ENCODE peak calls at places on chromosomes 11 and 22, in nine cellular contexts. One of them, this sample, is unnamed. For H3K27me3 and H3K4me1, the result is how much of the 10 kb centered on the place peaks cover.

GRCh38 chr11:124865902-124866851 is 945 bp downstream of the ROBO3 start:
- DNase-seq in psoas muscle: peak
- DNase-seq in fibroblast of lung: peak
- DNase-seq in transverse colon: peak
- DNase-seq in RWPE2: no peak
- DNase-seq in colonic mucosa: peak
- DNase-seq in GM23338: peak
- DNase-seq in mammary epithelial cell: no peak
- DNase-seq in IMR-90: peak
- DNase-seq in this sample: peak

GRCh38 chr22:20400606-20401375 is 6.8 kb downstream of the ZNF74 start:
- DNase-seq in transverse colon: no peak
- DNase-seq in colonic mucosa: no peak
- DNase-seq in GM23338: no peak
- DNase-seq in mammary epithelial cell: no peak
- DNase-seq in psoas muscle: no peak
- DNase-seq in fibroblast of lung: no peak
- DNase-seq in RWPE2: no peak
- DNase-seq in IMR-90: no peak
- DNase-seq in this sample: no peak

GRCh38 chr11:68843052-68843561 is 1.4 kb upstream of the CPT1A start:
- DNase-seq in fibroblast of lung: peak
- DNase-seq in IMR-90: peak
- DNase-seq in mammary epithelial cell: no peak
- DNase-seq in transverse colon: peak
- DNase-seq in RWPE2: no peak
- DNase-seq in GM23338: peak
- DNase-seq in colonic mucosa: peak
- DNase-seq in psoas muscle: no peak
- DNase-seq in this sample: no peak

GRCh38 chr11:29293825-29294224 is 723.0 kb downstream of the KCNA4 start:
- DNase-seq in psoas muscle: no peak
- DNase-seq in colonic mucosa: no peak
- DNase-seq in IMR-90: peak
- DNase-seq in mammary epithelial cell: peak
- DNase-seq in RWPE2: no peak
- DNase-seq in transverse colon: no peak
- DNase-seq in fibroblast of lung: peak
- DNase-seq in GM23338: no peak
- DNase-seq in this sample: no peak

GRCh38 chr11:87425943-87426342 is 388.2 kb downstream of the TMEM135 start:
- DNase-seq in psoas muscle: no peak
- DNase-seq in fibroblast of lung: peak
- DNase-seq in mammary epithelial cell: no peak
- DNase-seq in IMR-90: peak
- DNase-seq in GM23338: peak
- DNase-seq in transverse colon: no peak
- DNase-seq in colonic mucosa: no peak
- DNase-seq in RWPE2: no peak
- DNase-seq in this sample: no peak

GRCh38 chr11:69775163-69775755 is at the start of gene FGF4:
- DNase-seq in IMR-90: no peak
- DNase-seq in fibroblast of lung: no peak
- DNase-seq in GM23338: peak
- DNase-seq in mammary epithelial cell: peak
- DNase-seq in RWPE2: no peak
- DNase-seq in colonic mucosa: no peak
- DNase-seq in psoas muscle: no peak
- DNase-seq in transverse colon: no peak
- DNase-seq in this sample: no peak

GRCh38 chr11:126355324-126355925 is at the start of gene ST3GAL4:
- DNase-seq in RWPE2: peak
- DNase-seq in colonic mucosa: peak
- DNase-seq in transverse colon: peak
- DNase-seq in psoas muscle: peak
- DNase-seq in fibroblast of lung: peak
- DNase-seq in GM23338: peak
- DNase-seq in mammary epithelial cell: peak
- DNase-seq in IMR-90: peak
- DNase-seq in this sample: peak

GRCh38 chr11:25859776-25860175 is 472.2 kb upstream of the ANO3 start:
- DNase-seq in transverse colon: no peak
- DNase-seq in GM23338: no peak
- DNase-seq in colonic mucosa: no peak
- DNase-seq in IMR-90: no peak
- DNase-seq in psoas muscle: no peak
- DNase-seq in RWPE2: no peak
- DNase-seq in mammary epithelial cell: no peak
- DNase-seq in fibroblast of lung: no peak
- DNase-seq in this sample: no peak

GRCh38 chr22:46534177-46534776 is 3.1 kb downstream of the CELSR1 start:
- DNase-seq in fibroblast of lung: no peak
- DNase-seq in mammary epithelial cell: no peak
- DNase-seq in GM23338: no peak
- DNase-seq in colonic mucosa: no peak
- DNase-seq in RWPE2: no peak
- DNase-seq in psoas muscle: no peak
- DNase-seq in IMR-90: no peak
- DNase-seq in transverse colon: no peak
- DNase-seq in this sample: no peak

GRCh38 chr11:65871811-65872548 is 620 bp downstream of the EFEMP2 start:
- DNase-seq in mammary epithelial cell: no peak
- DNase-seq in transverse colon: no peak
- DNase-seq in RWPE2: peak
- DNase-seq in colonic mucosa: no peak
- DNase-seq in GM23338: peak
- DNase-seq in fibroblast of lung: peak
- DNase-seq in psoas muscle: peak
- DNase-seq in IMR-90: no peak
- DNase-seq in this sample: peak

GRCh38 chr22:48185656-48186055 is 1423.2 kb downstream of the TBC1D22A start:
- DNase-seq in RWPE2: no peak
- DNase-seq in psoas muscle: no peak
- DNase-seq in transverse colon: no peak
- DNase-seq in colonic mucosa: no peak
- DNase-seq in mammary epithelial cell: no peak
- DNase-seq in IMR-90: no peak
- DNase-seq in fibroblast of lung: no peak
- DNase-seq in GM23338: no peak
- DNase-seq in this sample: no peak
- TF ChIP-seq CTCF in RWPE2: no peak
- TF ChIP-seq CTCF in psoas muscle: no peak
- TF ChIP-seq CTCF in transverse colon: no peak
- TF ChIP-seq CTCF in colonic mucosa: no peak
- TF ChIP-seq CTCF in mammary epithelial cell: no peak
- TF ChIP-seq CTCF in IMR-90: no peak
- TF ChIP-seq CTCF in fibroblast of lung: no peak
- TF ChIP-seq CTCF in GM23338: no peak
- TF ChIP-seq CTCF in this sample: no peak

GRCh38 chr11:18394928-18395734 is 768 bp downstream of the LDHA start:
- DNase-seq in fibroblast of lung: peak
- DNase-seq in transverse colon: peak
- DNase-seq in IMR-90: peak
- DNase-seq in RWPE2: no peak
- DNase-seq in mammary epithelial cell: peak
- DNase-seq in psoas muscle: peak
- DNase-seq in colonic mucosa: peak
- DNase-seq in GM23338: peak
- DNase-seq in this sample: peak

GRCh38 chr11:18390088-18390487 is 4.3 kb upstream of the LDHA start:
- DNase-seq in mammary epithelial cell: no peak
- DNase-seq in fibroblast of lung: no peak
- DNase-seq in transverse colon: no peak
- DNase-seq in colonic mucosa: no peak
- DNase-seq in RWPE2: no peak
- DNase-seq in GM23338: no peak
- DNase-seq in psoas muscle: no peak
- DNase-seq in IMR-90: no peak
- DNase-seq in this sample: no peak

GRCh38 chr11:18394300-18394927 is at the start of gene LDHA:
- DNase-seq in transverse colon: peak
- DNase-seq in psoas muscle: peak
- DNase-seq in colonic mucosa: peak
- DNase-seq in IMR-90: peak
- DNase-seq in mammary epithelial cell: peak
- DNase-seq in RWPE2: peak
- DNase-seq in fibroblast of lung: peak
- DNase-seq in GM23338: peak
- DNase-seq in this sample: peak

GRCh38 chr11:18393581-18394299 is 623 bp upstream of the LDHA start:
- DNase-seq in transverse colon: no peak
- DNase-seq in colonic mucosa: peak
- DNase-seq in fibroblast of lung: no peak
- DNase-seq in GM23338: no peak
- DNase-seq in RWPE2: no peak
- DNase-seq in mammary epithelial cell: no peak
- DNase-seq in psoas muscle: no peak
- DNase-seq in IMR-90: no peak
- DNase-seq in this sample: peak

DNA sequence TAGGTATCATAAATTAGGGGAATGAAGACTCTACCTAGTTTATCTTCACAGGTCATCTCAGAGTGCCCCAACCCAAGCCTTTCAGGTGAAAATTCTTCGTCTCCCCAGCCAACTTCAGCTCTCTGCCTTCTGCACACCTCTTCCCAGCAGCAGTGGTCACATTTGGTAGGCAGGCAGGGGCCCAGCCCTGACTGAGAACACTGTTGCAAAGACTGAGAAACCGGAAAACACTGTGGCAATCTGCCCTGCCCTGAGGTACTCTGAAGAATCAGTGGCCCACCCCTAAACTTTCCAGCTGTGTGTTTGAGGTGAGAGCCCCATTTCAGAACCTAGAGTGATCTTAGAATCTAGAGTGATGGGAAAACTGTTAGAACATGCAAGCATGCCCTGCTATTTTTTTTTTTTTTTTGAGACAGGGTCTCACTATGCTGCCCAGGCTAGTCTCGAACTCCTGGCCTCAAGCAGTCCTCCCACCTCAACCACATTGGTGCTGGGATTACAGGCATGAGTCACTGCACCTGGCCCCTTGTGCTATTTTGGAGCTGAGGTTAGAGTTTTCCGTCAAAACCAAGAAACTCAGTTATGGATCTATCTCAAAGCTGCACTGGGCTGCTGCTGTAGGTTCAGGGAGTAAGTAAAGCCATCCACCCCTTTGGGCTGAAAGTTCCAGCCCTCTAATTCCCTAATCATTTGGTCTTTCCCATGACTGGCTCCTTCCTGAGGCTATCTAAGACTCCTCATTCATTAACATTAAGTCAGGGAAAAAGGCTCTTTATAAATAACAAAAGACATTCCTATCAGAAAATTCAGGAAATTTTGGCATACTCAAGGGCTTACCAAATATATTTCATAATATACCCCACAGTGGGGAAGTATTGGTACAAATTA is 1.7 kb upstream of the LDHA start:
- DNase-seq in RWPE2: no peak
- DNase-seq in IMR-90: no peak
- DNase-seq in transverse colon: no peak
- DNase-seq in psoas muscle: no peak
- DNase-seq in fibroblast of lung: peak
- DNase-seq in colonic mucosa: no peak
- DNase-seq in mammary epithelial cell: peak
- DNase-seq in GM23338: peak
- DNase-seq in this sample: no peak
- H3K27me3 ChIP-seq in RWPE2: under half
- H3K27me3 ChIP-seq in IMR-90: under half
- H3K27me3 ChIP-seq in transverse colon: under half
- H3K27me3 ChIP-seq in psoas muscle: under half
- H3K27me3 ChIP-seq in fibroblast of lung: under half
- H3K27me3 ChIP-seq in colonic mucosa: under half
- H3K27me3 ChIP-seq in mammary epithelial cell: under half
- H3K27me3 ChIP-seq in GM23338: under half
- H3K27me3 ChIP-seq in this sample: under half

GRCh38 chr22:18111759-18112330 is 1.2 kb downstream of the TUBA8 start:
- DNase-seq in IMR-90: no peak
- DNase-seq in mammary epithelial cell: no peak
- DNase-seq in colonic mucosa: no peak
- DNase-seq in psoas muscle: peak
- DNase-seq in transverse colon: no peak
- DNase-seq in GM23338: no peak
- DNase-seq in RWPE2: no peak
- DNase-seq in fibroblast of lung: no peak
- DNase-seq in this sample: no peak

GRCh38 chr22:18110944-18111758 is 542 bp downstream of the TUBA8 start:
- DNase-seq in mammary epithelial cell: no peak
- DNase-seq in transverse colon: no peak
- DNase-seq in GM23338: peak
- DNase-seq in colonic mucosa: no peak
- DNase-seq in IMR-90: no peak
- DNase-seq in psoas muscle: no peak
- DNase-seq in RWPE2: no peak
- DNase-seq in fibroblast of lung: no peak
- DNase-seq in this sample: no peak

GRCh38 chr22:18110194-18110943 is at the start of gene TUBA8:
- DNase-seq in fibroblast of lung: peak
- DNase-seq in transverse colon: peak
- DNase-seq in RWPE2: no peak
- DNase-seq in psoas muscle: peak
- DNase-seq in colonic mucosa: no peak
- DNase-seq in GM23338: peak
- DNase-seq in IMR-90: peak
- DNase-seq in mammary epithelial cell: peak
- DNase-seq in this sample: peak

GRCh38 chr22:18108187-18108586 is 2.4 kb upstream of the TUBA8 start:
- DNase-seq in transverse colon: no peak
- DNase-seq in RWPE2: no peak
- DNase-seq in GM23338: no peak
- DNase-seq in fibroblast of lung: no peak
- DNase-seq in mammary epithelial cell: no peak
- DNase-seq in psoas muscle: no peak
- DNase-seq in colonic mucosa: no peak
- DNase-seq in IMR-90: no peak
- DNase-seq in this sample: no peak

GRCh38 chr22:18109410-18110193 is 1.0 kb upstream of the TUBA8 start:
- DNase-seq in IMR-90: no peak
- DNase-seq in fibroblast of lung: no peak
- DNase-seq in psoas muscle: no peak
- DNase-seq in colonic mucosa: no peak
- DNase-seq in mammary epithelial cell: no peak
- DNase-seq in transverse colon: no peak
- DNase-seq in RWPE2: no peak
- DNase-seq in GM23338: no peak
- DNase-seq in this sample: no peak
- H3K4me1 ChIP-seq in IMR-90: under half
- H3K4me1 ChIP-seq in fibroblast of lung: under half
- H3K4me1 ChIP-seq in psoas muscle: under half
- H3K4me1 ChIP-seq in colonic mucosa: under half
- H3K4me1 ChIP-seq in mammary epithelial cell: under half
- H3K4me1 ChIP-seq in transverse colon: under half
- H3K4me1 ChIP-seq in RWPE2: under half
- H3K4me1 ChIP-seq in GM23338: under half
- H3K4me1 ChIP-seq in this sample: under half

DNA sequence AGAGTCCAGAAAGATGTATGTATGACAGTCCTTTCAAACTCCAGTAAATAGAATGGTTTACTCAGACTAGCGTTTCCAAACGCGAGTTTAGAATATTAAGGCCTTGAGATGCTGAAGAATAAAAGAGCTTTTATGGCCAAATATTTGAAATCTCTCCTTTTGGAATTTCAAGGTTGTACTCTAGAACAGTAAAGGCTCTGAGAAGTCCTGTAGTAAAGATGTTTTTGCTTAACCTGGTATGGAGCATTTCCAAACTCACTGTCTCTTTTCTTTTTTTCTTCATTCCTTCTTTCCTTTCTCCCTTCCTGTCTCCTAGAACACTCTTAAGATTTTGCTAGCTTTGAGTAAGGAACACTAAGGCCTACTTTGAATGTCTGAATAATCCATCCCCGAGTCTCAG is 91.4 kb upstream of the RAG2 start:
- DNase-seq in IMR-90: no peak
- DNase-seq in RWPE2: no peak
- DNase-seq in psoas muscle: no peak
- DNase-seq in mammary epithelial cell: no peak
- DNase-seq in transverse colon: no peak
- DNase-seq in colonic mucosa: no peak
- DNase-seq in fibroblast of lung: no peak
- DNase-seq in GM23338: no peak
- DNase-seq in this sample: no peak
- TF ChIP-seq CTCF in IMR-90: no peak
- TF ChIP-seq CTCF in RWPE2: no peak
- TF ChIP-seq CTCF in psoas muscle: no peak
- TF ChIP-seq CTCF in mammary epithelial cell: no peak
- TF ChIP-seq CTCF in transverse colon: no peak
- TF ChIP-seq CTCF in colonic mucosa: no peak
- TF ChIP-seq CTCF in fibroblast of lung: no peak
- TF ChIP-seq CTCF in GM23338: no peak
- TF ChIP-seq CTCF in this sample: no peak

This sample was measured in hepatocyte.